ENCODE peak calls at places on chromosomes 11 and 22, in seven cellular contexts. C is prostate gland, E is stomach, N is HCT116, W is heart left ventricle, T is IMR-90, V is GM12892. B is an unnamed sample.

GRCh38 chr22:23383491-23384450 is 196.3 kb downstream of the IGLL1 start:
- DNase-seq in W (no peak), V (no peak), E (peak), T (no peak), N (no peak), C (no peak), B (no peak)

GRCh38 chr11:6812391-6813005 is 13.0 kb upstream of the OR6A2 start:
- DNase-seq in E (no peak), V (peak), T (peak), C (peak), W (no peak), N (peak), B (peak)

GRCh38 chr11:43222215-43222614 is 89.6 kb upstream of the API5 start:
- DNase-seq in T (peak), N (no peak), W (no peak), E (no peak), C (no peak), V (no peak), B (no peak)

GRCh38 chr22:32053165-32053755 is 10.2 kb downstream of the SLC5A1 start:
- DNase-seq in C (no peak), T (no peak), E (no peak), N (no peak), V (no peak), W (no peak), B (no peak)

GRCh38 chr11:120089036-120090001 is 48.6 kb downstream of the TRIM29 start:
- DNase-seq in E (peak), W (peak), N (no peak), T (no peak), V (no peak), C (peak), B (no peak)

GRCh38 chr22:37211075-37211852 is 1.0 kb downstream of the SSTR3 start:
- DNase-seq in T (no peak), W (no peak), V (no peak), C (no peak), E (no peak), N (no peak), B (no peak)

GRCh38 chr11:79675081-79675480 is 234.3 kb upstream of the TENM4 start:
- DNase-seq in E (no peak), N (no peak), V (no peak), W (no peak), C (no peak), T (no peak), B (no peak)

GRCh38 chr22:31044262-31044861 is 36.8 kb upstream of the SMTN start:
- DNase-seq in V (no peak), C (no peak), T (peak), N (no peak), E (peak), W (peak), B (no peak)

GRCh38 chr22:39738746-39739145 is 154.8 kb downstream of the ENTHD1 start:
- DNase-seq in E (no peak), N (no peak), V (no peak), T (peak), C (no peak), W (no peak), B (no peak)

GRCh38 chr11:12156301-12157140 is 46.1 kb downstream of the MICAL2 start:
- DNase-seq in W (no peak), C (no peak), V (no peak), T (no peak), N (no peak), E (no peak), B (no peak)

DNA sequence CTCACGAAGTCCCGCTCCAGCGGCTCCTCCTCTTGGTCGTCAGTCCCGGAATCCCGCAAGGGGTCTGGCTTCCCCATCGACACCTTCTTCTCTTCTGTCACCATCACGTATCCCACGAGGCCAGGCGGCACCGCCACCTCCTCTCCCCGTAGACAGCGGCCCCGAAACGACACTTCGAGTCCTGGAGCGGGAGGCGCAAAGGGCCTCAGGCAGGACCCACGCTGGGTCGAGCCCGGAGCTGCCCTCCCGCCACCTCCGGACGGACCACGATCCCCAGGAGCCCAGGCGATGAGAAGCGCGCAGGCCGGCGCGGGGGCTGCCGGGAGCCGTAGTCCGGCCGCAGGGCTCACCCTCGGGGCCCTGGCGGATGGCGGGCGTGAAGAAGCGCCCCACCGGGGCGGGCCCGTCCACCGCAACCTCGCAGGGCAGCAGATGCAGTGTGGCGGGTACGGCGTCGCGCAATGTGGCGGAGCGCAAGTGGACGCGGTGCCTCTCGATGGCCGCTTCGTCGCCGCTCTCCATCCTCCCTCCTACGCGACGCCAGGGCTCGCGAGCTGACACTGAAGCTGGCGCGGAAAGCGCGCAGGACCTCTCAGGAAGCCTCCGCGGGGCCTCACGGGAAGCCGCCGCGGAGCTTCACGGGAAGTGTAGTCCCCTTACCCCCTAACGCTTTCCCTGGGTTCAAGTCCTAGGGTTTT is at the start of gene RNASEH2C:
- DNase-seq in V (peak), T (peak), N (peak), C (peak), W (peak), E (peak), B (peak)
- TF ChIP-seq POLR2A in V (peak), T (peak), N (peak), C (peak), W (peak), E (no peak), B (peak)

GRCh38 chr11:128524172-128524571 is 63.2 kb downstream of the ETS1 start:
- DNase-seq in W (no peak), N (no peak), C (no peak), T (no peak), V (no peak), E (no peak), B (no peak)

GRCh38 chr11:128523616-128524015 is 63.7 kb downstream of the ETS1 start:
- DNase-seq in C (no peak), T (peak), V (no peak), N (no peak), W (no peak), E (no peak), B (no peak)

GRCh38 chr11:128522943-128523518 is 64.3 kb downstream of the ETS1 start:
- DNase-seq in C (no peak), V (no peak), T (no peak), N (no peak), E (no peak), W (no peak), B (no peak)

GRCh38 chr11:128527046-128527445 is 60.3 kb downstream of the ETS1 start:
- DNase-seq in E (no peak), V (no peak), N (no peak), W (no peak), C (no peak), T (no peak), B (no peak)

DNA sequence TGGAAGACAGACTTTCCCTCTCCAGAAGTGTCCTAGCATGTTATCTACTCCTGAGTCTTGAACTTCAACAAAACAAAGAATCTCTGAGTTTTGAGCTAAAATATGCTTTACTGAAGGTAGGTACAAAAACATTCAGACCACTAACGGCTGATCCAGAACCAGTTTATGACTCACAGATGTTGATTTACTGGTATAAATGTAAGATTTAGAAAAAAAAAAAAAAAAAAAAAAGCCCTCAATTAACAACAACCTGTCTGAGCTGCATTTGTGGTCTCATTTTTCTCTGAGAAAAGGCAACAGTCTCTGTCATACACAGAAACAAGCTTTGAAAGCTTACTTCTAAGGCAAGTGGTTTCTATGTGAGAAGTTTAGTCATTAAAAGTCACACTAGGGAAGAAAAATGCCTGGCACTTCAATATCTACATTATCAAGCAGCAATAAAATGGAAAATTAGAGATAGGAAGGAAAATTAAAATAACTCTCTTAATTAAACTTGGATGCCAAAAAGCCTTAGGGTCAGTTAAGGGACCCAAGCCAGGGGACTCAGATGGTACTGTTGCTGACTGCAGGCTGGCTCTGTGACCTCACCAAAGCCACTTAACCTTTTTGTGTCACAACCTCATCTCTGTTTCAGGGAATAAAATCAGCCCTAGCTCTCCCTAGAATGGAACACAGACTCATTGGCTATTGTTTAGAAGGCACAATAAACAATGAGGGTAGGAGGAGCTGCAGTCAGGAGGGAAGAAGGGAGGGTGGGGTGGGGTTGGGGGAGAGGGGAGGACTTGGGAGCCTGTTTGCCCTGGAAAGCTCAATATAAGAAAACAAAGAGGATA is 61.7 kb downstream of the ETS1 start:
- DNase-seq in V (no peak), C (no peak), N (no peak), E (no peak), T (peak), W (no peak), B (no peak)
- TF ChIP-seq POLR2A in V (no peak), C (no peak), N (no peak), E (no peak), T (no peak), W (no peak), B (no peak)

DNA sequence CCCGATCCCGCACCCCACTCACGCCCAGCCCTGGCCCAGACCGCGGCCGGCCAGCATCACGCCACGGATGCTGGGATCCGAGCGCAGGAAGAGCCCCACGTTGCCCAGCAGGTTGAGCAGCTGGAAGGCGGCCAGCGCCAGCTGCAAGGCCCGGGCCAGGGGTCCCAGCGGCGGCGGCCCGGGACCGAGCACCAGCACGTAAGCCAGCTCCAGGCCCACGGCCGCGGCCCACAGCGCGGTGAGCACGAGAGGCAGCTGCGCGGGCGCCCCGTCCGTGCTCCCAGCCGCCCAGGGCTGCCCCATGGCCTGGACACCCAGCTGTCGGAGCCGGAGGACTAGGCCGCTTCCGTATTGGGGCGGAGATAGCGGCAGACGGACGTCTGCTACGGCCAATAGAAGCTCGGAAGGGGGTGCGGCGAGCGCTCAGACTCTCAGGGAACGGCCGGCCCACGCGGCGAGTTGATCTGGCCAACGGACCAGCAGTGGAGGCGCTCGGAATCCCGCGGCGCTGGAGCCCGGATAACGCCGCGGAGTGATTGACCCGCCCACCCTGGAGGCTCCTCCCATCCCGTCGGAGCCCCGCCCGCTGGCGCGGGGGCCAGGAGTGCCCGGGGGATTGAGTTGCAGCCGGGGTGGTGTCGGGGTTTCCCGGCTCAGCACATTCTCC is at the start of gene ZDHHC24:
- DNase-seq in N (peak), E (peak), V (peak), T (peak), W (peak), C (peak), B (peak)
- TF ChIP-seq POLR2A in N (peak), E (no peak), V (peak), T (peak), W (peak), C (peak), B (peak)

DNA sequence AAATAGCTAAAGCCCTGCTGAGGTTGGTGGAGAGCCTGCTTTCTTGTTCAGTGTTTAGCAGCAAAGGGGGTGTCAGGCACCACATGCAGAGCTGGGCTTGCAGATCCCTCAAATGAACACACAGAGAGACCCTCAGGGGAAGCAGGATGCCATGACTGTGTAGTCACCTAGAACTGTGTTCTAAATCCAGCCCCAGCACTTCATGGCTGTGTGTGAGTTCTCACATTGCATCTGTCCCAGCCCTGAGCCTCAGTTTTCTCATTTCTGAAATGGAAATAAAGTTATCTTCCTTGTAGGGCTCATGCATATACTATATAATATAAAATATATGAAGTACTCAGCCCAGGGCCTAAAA is 47.1 kb downstream of the CWC15 start:
- DNase-seq in W (no peak), E (no peak), T (peak), N (no peak), V (no peak), C (no peak), B (no peak)
- TF ChIP-seq POLR2A in W (no peak), E (no peak), T (no peak), N (no peak), V (no peak), C (no peak), B (no peak)

GRCh38 chr11:86162257-86162656 is 82.3 kb upstream of the EED start:
- DNase-seq in N (no peak), E (no peak), V (no peak), T (peak), C (no peak), W (peak), B (no peak)

GRCh38 chr11:86172894-86173293 is 71.7 kb upstream of the EED start:
- DNase-seq in T (peak), N (no peak), C (no peak), W (no peak), E (no peak), V (no peak), B (no peak)

GRCh38 chr11:86171627-86172026 is 72.9 kb upstream of the EED start:
- DNase-seq in W (no peak), T (no peak), V (no peak), C (no peak), E (no peak), N (no peak), B (no peak)

GRCh38 chr11:86164106-86164505 is 80.4 kb upstream of the EED start:
- DNase-seq in T (no peak), W (no peak), E (no peak), V (no peak), C (no peak), N (no peak), B (no peak)

GRCh38 chr11:86167499-86168161 is 76.9 kb upstream of the EED start:
- DNase-seq in T (no peak), C (no peak), N (no peak), W (no peak), V (no peak), E (no peak), B (no peak)
- TF ChIP-seq POLR2A in T (no peak), C (no peak), N (no peak), W (no peak), V (no peak), E (no peak), B (no peak)

DNA sequence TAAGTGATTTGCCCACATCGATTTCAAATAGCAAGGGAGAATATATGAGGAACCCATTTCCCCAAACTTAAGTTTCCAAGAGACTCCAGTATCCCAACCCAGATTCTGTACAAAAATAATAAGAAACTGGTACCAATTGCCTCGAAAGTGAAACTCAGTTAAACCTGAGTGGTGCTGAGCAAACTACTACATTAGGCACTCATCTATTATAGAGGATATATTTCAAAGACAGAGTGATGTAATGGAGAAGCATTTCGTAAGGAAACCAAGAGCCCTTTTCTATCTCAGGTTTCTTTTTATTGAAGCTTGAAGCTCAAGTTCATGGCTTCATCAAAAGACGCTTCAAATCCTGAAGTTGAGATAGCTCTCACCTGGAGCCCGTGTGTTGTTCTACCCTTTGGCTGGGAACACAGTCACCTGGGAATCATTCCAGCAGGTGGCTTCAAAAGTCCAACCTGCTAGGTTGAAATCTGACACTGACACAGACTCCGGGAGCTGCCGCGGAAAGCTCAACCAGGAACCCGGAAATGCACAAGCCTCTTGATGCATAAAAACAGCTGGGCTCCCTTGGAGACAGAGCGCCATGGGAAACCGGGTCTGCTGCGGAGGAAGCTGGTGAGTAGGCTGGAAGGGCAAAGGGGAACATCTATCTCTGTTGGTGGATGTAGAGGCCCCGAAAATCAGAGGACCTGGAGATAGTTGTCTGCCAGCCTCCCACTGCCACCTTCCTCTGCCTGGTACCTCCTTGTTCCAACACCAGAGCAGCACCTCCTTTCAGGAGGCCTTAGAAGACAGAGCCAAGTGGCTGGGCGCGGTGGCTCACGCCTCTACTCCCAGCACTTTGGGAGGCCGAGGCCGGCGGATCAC is at the start of gene C11orf52:
- DNase-seq in C (peak), W (peak), N (peak), E (peak), V (no peak), T (peak), B (no peak)
- TF ChIP-seq POLR2A in C (peak), W (no peak), N (no peak), E (no peak), V (no peak), T (no peak), B (no peak)

GRCh38 chr11:107457558-107458271 is at the start of gene CWF19L2:
- DNase-seq in C (peak), N (peak), E (peak), V (peak), W (peak), T (peak), B (peak)
- TF ChIP-seq POLR2A in C (no peak), N (peak), E (no peak), V (peak), W (peak), T (no peak), B (peak)

DNA sequence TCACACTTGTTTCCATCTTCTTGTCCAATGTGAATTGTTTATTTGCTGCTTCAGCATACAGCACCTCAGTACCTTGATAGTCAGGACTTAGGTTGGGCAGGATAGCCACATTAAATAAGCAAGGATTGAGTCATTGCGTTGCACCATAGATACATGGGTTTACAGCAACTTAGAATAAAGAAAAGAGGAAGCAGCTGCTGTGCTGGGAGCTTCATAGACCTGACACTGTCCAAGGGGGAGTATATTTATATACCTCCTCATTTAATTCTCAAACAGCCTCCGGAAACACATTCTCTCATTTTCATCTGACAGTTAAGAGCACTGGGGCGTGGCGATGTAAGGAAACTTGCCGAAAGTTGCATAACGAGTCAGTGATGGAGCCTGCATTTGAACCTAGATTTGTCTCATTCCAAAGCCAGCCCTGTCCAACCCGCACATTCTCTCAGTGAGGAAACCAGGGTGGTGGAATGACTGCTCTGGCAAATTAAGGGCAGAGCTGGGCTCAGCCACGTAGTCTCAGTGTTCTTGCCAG is 42.2 kb downstream of the UBASH3B start:
- DNase-seq in V (peak), T (peak), C (no peak), E (no peak), W (no peak), N (no peak), B (peak)
- TF ChIP-seq POLR2A in V (peak), T (no peak), C (no peak), E (no peak), W (no peak), N (no peak), B (no peak)

GRCh38 chr11:73288873-73289707 is 17.0 kb downstream of the P2RY6 start:
- DNase-seq in C (peak), T (peak), E (peak), W (peak), V (peak), N (peak), B (peak)
- TF ChIP-seq POLR2A in C (no peak), T (peak), E (no peak), W (no peak), V (no peak), N (no peak), B (no peak)

B was measured in GM12891.